ENCODE peak calls at places on chromosome 1, in nine cellular contexts. One of them, this sample, is unnamed.

GRCh38 chr1:110148961-110149360 is 1.3 kb upstream of the SLC6A17 start:
- DNase-seq in suprapubic skin: no peak
- DNase-seq in RWPE1: no peak
- DNase-seq in AG09309: no peak
- DNase-seq in AG10803: no peak
- DNase-seq in heart left ventricle: no peak
- DNase-seq in pancreas: no peak
- DNase-seq in osteocyte: no peak
- DNase-seq in Calu3: peak; percentile 11
- DNase-seq in this sample: no peak

GRCh38 chr1:54016343-54017282 is 1.4 kb downstream of the LDLRAD1 start:
- DNase-seq in suprapubic skin: no peak
- DNase-seq in RWPE1: peak; percentile 86
- DNase-seq in AG09309: no peak
- DNase-seq in AG10803: peak; percentile 8
- DNase-seq in heart left ventricle: no peak
- DNase-seq in pancreas: no peak
- DNase-seq in osteocyte: peak; percentile 75
- DNase-seq in Calu3: peak; percentile 71
- DNase-seq in this sample: no peak

GRCh38 chr1:184533915-184534314 is 147.1 kb downstream of the C1orf21 start:
- DNase-seq in suprapubic skin: no peak
- DNase-seq in RWPE1: no peak
- DNase-seq in AG09309: no peak
- DNase-seq in AG10803: no peak
- DNase-seq in heart left ventricle: no peak
- DNase-seq in pancreas: no peak
- DNase-seq in osteocyte: no peak
- DNase-seq in Calu3: no peak
- DNase-seq in this sample: no peak

GRCh38 chr1:157968503-157968902 is 24.9 kb upstream of the KIRREL1 start:
- DNase-seq in suprapubic skin: no peak
- DNase-seq in RWPE1: peak; percentile 58
- DNase-seq in AG09309: no peak
- DNase-seq in AG10803: peak; percentile 82
- DNase-seq in heart left ventricle: no peak
- DNase-seq in pancreas: no peak
- DNase-seq in osteocyte: no peak
- DNase-seq in Calu3: peak; percentile 61
- DNase-seq in this sample: no peak

GRCh38 chr1:229897540-229897939 is 169.5 kb upstream of the GALNT2 start:
- DNase-seq in suprapubic skin: no peak
- DNase-seq in RWPE1: no peak
- DNase-seq in AG09309: no peak
- DNase-seq in AG10803: no peak
- DNase-seq in heart left ventricle: no peak
- DNase-seq in pancreas: no peak
- DNase-seq in osteocyte: no peak
- DNase-seq in Calu3: no peak
- DNase-seq in this sample: no peak

GRCh38 chr1:59846209-59846894 is 31.6 kb downstream of the HOOK1 start:
- DNase-seq in suprapubic skin: no peak
- DNase-seq in RWPE1: no peak
- DNase-seq in AG09309: no peak
- DNase-seq in AG10803: no peak
- DNase-seq in heart left ventricle: no peak
- DNase-seq in pancreas: no peak
- DNase-seq in osteocyte: no peak
- DNase-seq in Calu3: no peak
- DNase-seq in this sample: no peak

GRCh38 chr1:243287128-243287470 is 31.3 kb downstream of the SDCCAG8 start:
- DNase-seq in suprapubic skin: no peak
- DNase-seq in RWPE1: no peak
- DNase-seq in AG09309: no peak
- DNase-seq in AG10803: no peak
- DNase-seq in heart left ventricle: no peak
- DNase-seq in pancreas: no peak
- DNase-seq in osteocyte: no peak
- DNase-seq in Calu3: no peak
- DNase-seq in this sample: no peak

GRCh38 chr1:232562855-232563510 is 67.0 kb downstream of the SIPA1L2 start:
- DNase-seq in suprapubic skin: no peak
- DNase-seq in RWPE1: no peak
- DNase-seq in AG09309: no peak
- DNase-seq in AG10803: no peak
- DNase-seq in heart left ventricle: no peak
- DNase-seq in pancreas: no peak
- DNase-seq in osteocyte: no peak
- DNase-seq in Calu3: no peak
- DNase-seq in this sample: no peak

GRCh38 chr1:60222492-60223369 is 149.2 kb upstream of the C1orf87 start:
- DNase-seq in suprapubic skin: no peak
- DNase-seq in RWPE1: no peak
- DNase-seq in AG09309: no peak
- DNase-seq in AG10803: no peak
- DNase-seq in heart left ventricle: no peak
- DNase-seq in pancreas: no peak
- DNase-seq in osteocyte: no peak
- DNase-seq in Calu3: no peak
- DNase-seq in this sample: no peak

GRCh38 chr1:11797525-11798216 is 8.1 kb downstream of the MTHFR start:
- DNase-seq in suprapubic skin: peak; percentile 55
- DNase-seq in RWPE1: no peak
- DNase-seq in AG09309: no peak
- DNase-seq in AG10803: no peak
- DNase-seq in heart left ventricle: peak; percentile 79
- DNase-seq in pancreas: peak; percentile 60
- DNase-seq in osteocyte: no peak
- DNase-seq in Calu3: no peak
- DNase-seq in this sample: no peak

GRCh38 chr1:195591917-195592672 is 1016.1 kb downstream of the KCNT2 start:
- DNase-seq in suprapubic skin: no peak
- DNase-seq in RWPE1: peak; percentile 74
- DNase-seq in AG09309: peak; percentile 73
- DNase-seq in AG10803: peak; percentile 86
- DNase-seq in heart left ventricle: no peak
- DNase-seq in pancreas: no peak
- DNase-seq in osteocyte: no peak
- DNase-seq in Calu3: no peak
- DNase-seq in this sample: peak; percentile 62

GRCh38 chr1:208205216-208206013 is 38.8 kb downstream of the PLXNA2 start:
- DNase-seq in suprapubic skin: no peak
- DNase-seq in RWPE1: no peak
- DNase-seq in AG09309: no peak
- DNase-seq in AG10803: no peak
- DNase-seq in heart left ventricle: no peak
- DNase-seq in pancreas: no peak
- DNase-seq in osteocyte: no peak
- DNase-seq in Calu3: no peak
- DNase-seq in this sample: no peak

GRCh38 chr1:219659682-219660081 is 46.8 kb upstream of the ZC3H11B start:
- DNase-seq in suprapubic skin: no peak
- DNase-seq in RWPE1: no peak
- DNase-seq in AG09309: no peak
- DNase-seq in AG10803: peak; percentile 3
- DNase-seq in heart left ventricle: no peak
- DNase-seq in pancreas: no peak
- DNase-seq in osteocyte: no peak
- DNase-seq in Calu3: no peak
- DNase-seq in this sample: peak; percentile 94

GRCh38 chr1:230266456-230266855 is 159.7 kb downstream of the PGBD5 start:
- DNase-seq in suprapubic skin: no peak
- DNase-seq in RWPE1: no peak
- DNase-seq in AG09309: no peak
- DNase-seq in AG10803: no peak
- DNase-seq in heart left ventricle: no peak
- DNase-seq in pancreas: no peak
- DNase-seq in osteocyte: no peak
- DNase-seq in Calu3: no peak
- DNase-seq in this sample: no peak

GRCh38 chr1:109438798-109439297 is 12.6 kb upstream of the PSMA5 start:
- DNase-seq in suprapubic skin: no peak
- DNase-seq in RWPE1: peak; percentile 20
- DNase-seq in AG09309: peak; percentile 88
- DNase-seq in AG10803: peak; percentile 83
- DNase-seq in heart left ventricle: peak; percentile 30
- DNase-seq in pancreas: no peak
- DNase-seq in osteocyte: no peak
- DNase-seq in Calu3: no peak
- DNase-seq in this sample: peak; percentile 60

DNA sequence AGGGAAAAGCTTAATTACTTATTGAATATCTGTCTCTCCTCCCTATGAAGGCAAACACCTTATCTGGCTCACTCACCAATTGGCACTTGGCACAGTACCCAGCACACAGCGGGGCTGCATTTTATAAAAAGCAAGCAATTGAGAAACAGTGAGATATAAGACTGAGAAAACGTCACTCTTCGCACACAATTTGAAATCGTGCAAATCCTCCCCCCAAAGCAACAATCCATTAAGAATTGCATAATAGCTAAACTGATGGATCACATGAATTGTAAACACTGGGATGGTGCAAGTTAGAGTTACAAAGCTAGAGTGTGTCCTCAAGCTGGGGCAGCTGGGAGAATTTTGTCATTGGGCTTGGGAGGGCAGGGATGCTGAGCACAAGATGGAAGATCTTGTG is 27.1 kb downstream of the PRDX6 start:
- DNase-seq in suprapubic skin: no peak
- DNase-seq in RWPE1: no peak
- DNase-seq in AG09309: no peak
- DNase-seq in AG10803: no peak
- DNase-seq in heart left ventricle: no peak
- DNase-seq in pancreas: no peak
- DNase-seq in osteocyte: no peak
- DNase-seq in Calu3: no peak
- DNase-seq in this sample: no peak
- TF ChIP-seq CTCF in suprapubic skin: no peak
- TF ChIP-seq CTCF in RWPE1: no peak
- TF ChIP-seq CTCF in AG09309: no peak
- TF ChIP-seq CTCF in AG10803: no peak
- TF ChIP-seq CTCF in heart left ventricle: no peak
- TF ChIP-seq CTCF in pancreas: no peak
- TF ChIP-seq CTCF in osteocyte: no peak
- TF ChIP-seq CTCF in Calu3: no peak
- TF ChIP-seq CTCF in this sample: no peak

DNA sequence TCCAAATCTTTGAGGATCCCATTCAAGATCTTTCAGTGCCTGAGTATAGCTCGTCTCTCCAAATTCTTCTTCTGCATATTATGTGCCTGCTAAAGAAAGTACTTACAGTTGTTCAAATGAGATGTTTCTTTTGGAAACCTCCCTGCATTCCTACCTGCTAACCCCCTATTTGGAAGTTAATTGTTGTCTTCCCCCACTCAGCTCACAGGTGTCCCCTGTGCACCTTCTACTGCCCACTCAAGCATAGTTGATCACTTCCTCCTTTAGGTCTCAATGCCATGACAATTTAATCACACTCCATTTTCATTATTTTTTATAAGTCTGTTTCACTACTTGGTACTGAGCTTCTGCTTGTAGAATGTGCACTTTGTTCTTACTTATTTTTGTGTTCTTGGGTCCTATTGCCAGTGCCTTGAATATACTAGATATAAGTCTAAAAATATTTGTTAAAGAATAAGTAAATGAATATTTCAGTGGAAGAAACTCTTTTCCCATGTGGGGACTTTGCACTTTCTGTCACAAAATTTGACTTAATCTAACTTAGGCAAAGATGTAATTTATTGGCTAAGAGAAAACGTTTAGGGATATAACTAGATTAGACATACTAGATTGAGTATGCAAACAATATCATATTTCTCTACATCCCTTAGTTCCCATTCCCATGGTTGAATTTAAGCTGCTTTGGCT is 16.2 kb upstream of the PTPRC start:
- DNase-seq in suprapubic skin: no peak
- DNase-seq in RWPE1: no peak
- DNase-seq in AG09309: no peak
- DNase-seq in AG10803: no peak
- DNase-seq in heart left ventricle: no peak
- DNase-seq in pancreas: no peak
- DNase-seq in osteocyte: no peak
- DNase-seq in Calu3: no peak
- DNase-seq in this sample: no peak
- TF ChIP-seq CTCF in suprapubic skin: no peak
- TF ChIP-seq CTCF in RWPE1: no peak
- TF ChIP-seq CTCF in AG09309: no peak
- TF ChIP-seq CTCF in AG10803: no peak
- TF ChIP-seq CTCF in heart left ventricle: no peak
- TF ChIP-seq CTCF in pancreas: no peak
- TF ChIP-seq CTCF in osteocyte: no peak
- TF ChIP-seq CTCF in Calu3: no peak
- TF ChIP-seq CTCF in this sample: no peak

GRCh38 chr1:18325151-18325550 is 155.6 kb upstream of the KLHDC7A start:
- DNase-seq in suprapubic skin: no peak
- DNase-seq in RWPE1: no peak
- DNase-seq in AG09309: no peak
- DNase-seq in AG10803: no peak
- DNase-seq in heart left ventricle: no peak
- DNase-seq in pancreas: no peak
- DNase-seq in osteocyte: no peak
- DNase-seq in Calu3: no peak
- DNase-seq in this sample: no peak

GRCh38 chr1:18320051-18320450 is 160.7 kb upstream of the KLHDC7A start:
- DNase-seq in suprapubic skin: no peak
- DNase-seq in RWPE1: no peak
- DNase-seq in AG09309: no peak
- DNase-seq in AG10803: no peak
- DNase-seq in heart left ventricle: no peak
- DNase-seq in pancreas: peak; percentile 24
- DNase-seq in osteocyte: no peak
- DNase-seq in Calu3: no peak
- DNase-seq in this sample: no peak

GRCh38 chr1:18324246-18324645 is 156.5 kb upstream of the KLHDC7A start:
- DNase-seq in suprapubic skin: no peak
- DNase-seq in RWPE1: no peak
- DNase-seq in AG09309: no peak
- DNase-seq in AG10803: no peak
- DNase-seq in heart left ventricle: no peak
- DNase-seq in pancreas: no peak
- DNase-seq in osteocyte: no peak
- DNase-seq in Calu3: no peak
- DNase-seq in this sample: no peak

GRCh38 chr1:18323259-18323658 is 157.5 kb upstream of the KLHDC7A start:
- DNase-seq in suprapubic skin: no peak
- DNase-seq in RWPE1: no peak
- DNase-seq in AG09309: no peak
- DNase-seq in AG10803: no peak
- DNase-seq in heart left ventricle: no peak
- DNase-seq in pancreas: no peak
- DNase-seq in osteocyte: no peak
- DNase-seq in Calu3: no peak
- DNase-seq in this sample: no peak

GRCh38 chr1:18322353-18323032 is 158.2 kb upstream of the KLHDC7A start:
- DNase-seq in suprapubic skin: no peak
- DNase-seq in RWPE1: no peak
- DNase-seq in AG09309: no peak
- DNase-seq in AG10803: no peak
- DNase-seq in heart left ventricle: no peak
- DNase-seq in pancreas: no peak
- DNase-seq in osteocyte: no peak
- DNase-seq in Calu3: no peak
- DNase-seq in this sample: no peak
- TF ChIP-seq CTCF in suprapubic skin: no peak
- TF ChIP-seq CTCF in RWPE1: no peak
- TF ChIP-seq CTCF in AG09309: no peak
- TF ChIP-seq CTCF in AG10803: no peak
- TF ChIP-seq CTCF in heart left ventricle: no peak
- TF ChIP-seq CTCF in pancreas: no peak
- TF ChIP-seq CTCF in osteocyte: no peak
- TF ChIP-seq CTCF in Calu3: peak; percentile 17
- TF ChIP-seq CTCF in this sample: no peak

GRCh38 chr1:153608089-153608672 is 4.8 kb downstream of the S100A16 start:
- DNase-seq in suprapubic skin: peak; percentile 73
- DNase-seq in RWPE1: no peak
- DNase-seq in AG09309: no peak
- DNase-seq in AG10803: no peak
- DNase-seq in heart left ventricle: no peak
- DNase-seq in pancreas: no peak
- DNase-seq in osteocyte: no peak
- DNase-seq in Calu3: peak; percentile 83
- DNase-seq in this sample: no peak
- TF ChIP-seq CTCF in suprapubic skin: no peak
- TF ChIP-seq CTCF in RWPE1: no peak
- TF ChIP-seq CTCF in AG09309: no peak
- TF ChIP-seq CTCF in AG10803: no peak
- TF ChIP-seq CTCF in heart left ventricle: no peak
- TF ChIP-seq CTCF in pancreas: no peak
- TF ChIP-seq CTCF in osteocyte: no peak
- TF ChIP-seq CTCF in Calu3: no peak
- TF ChIP-seq CTCF in this sample: no peak